ENCODE peak calls at places on chromosomes 4 and X, in ten cellular contexts. Q is activated effector memory CD4-positive, alpha-beta T cell treated with anti-CD3 and anti-CD28 coated beads, Interleukin-2, amount 50 U/mL, for 16 hours; Y is transverse colon; A is HT1080; D is T-helper 9 cell; H is T follicular helper cell; W is mesendoderm; V is HL-60; M is HEK293T; X is glutamatergic neuron. Z is an unnamed sample.

GRCh38 chr4:61580721-61581377 is 380.7 kb downstream of the ADGRL3 start:
- DNase-seq in Q (no peak), Y (no peak), A (peak; percentile 55), D (no peak), H (no peak), W (no peak), V (no peak), M (no peak), X (no peak), Z (no peak)

GRCh38 chr4:180610317-180610716 is 1632.9 kb upstream of the TENM3 start:
- DNase-seq in Q (no peak), Y (no peak), A (peak; percentile 89), D (no peak), H (no peak), W (no peak), V (no peak), M (no peak), X (no peak), Z (no peak)

GRCh38 chrX:132181364-132181763 is 37.9 kb downstream of the RAP2C start:
- DNase-seq in Q (no peak), Y (peak; percentile 8), A (peak; percentile 65), D (no peak), H (no peak), W (no peak), V (no peak), M (no peak), X (no peak), Z (no peak)

GRCh38 chr4:104394409-104394813 is 100.3 kb downstream of the CXXC4 start:
- DNase-seq in Q (no peak), Y (no peak), A (no peak), D (no peak), H (no peak), W (peak; percentile 18), V (no peak), M (peak; percentile 30), X (peak; percentile 51), Z (no peak)

GRCh38 chr4:10122236-10122932 is 5.8 kb upstream of the WDR1 start:
- DNase-seq in Q (no peak), Y (no peak), A (no peak), D (no peak), H (no peak), W (no peak), V (no peak), M (no peak), X (no peak), Z (no peak)

GRCh38 chr4:8534129-8534528 is 46.1 kb upstream of the GPR78 start:
- DNase-seq in Q (no peak), Y (peak; percentile 32), A (no peak), D (no peak), H (no peak), W (peak; percentile 96), V (no peak), M (no peak), X (no peak), Z (no peak)

GRCh38 chr4:675036-675804 is 878 bp downstream of the MYL5 start:
- DNase-seq in Q (no peak), Y (peak; percentile 21), A (no peak), D (no peak), H (no peak), W (no peak), V (no peak), M (no peak), X (no peak), Z (no peak)

GRCh38 chr4:15784959-15785634 is 7.0 kb downstream of the CD38 start:
- DNase-seq in Q (no peak), Y (peak; percentile 43), A (no peak), D (no peak), H (no peak), W (no peak), V (no peak), M (no peak), X (no peak), Z (no peak)

GRCh38 chr4:3303840-3304715 is 11.3 kb downstream of the RGS12 start:
- DNase-seq in Q (peak; percentile 38), Y (no peak), A (no peak), D (no peak), H (no peak), W (no peak), V (no peak), M (peak; percentile 34), X (no peak), Z (no peak)

GRCh38 chr4:48205092-48205491 is 64.5 kb downstream of the TEC start:
- DNase-seq in Q (no peak), Y (no peak), A (no peak), D (no peak), H (no peak), W (no peak), V (no peak), M (no peak), X (no peak), Z (no peak)

Z was measured in activated naive CD4-positive, alpha-beta T cell.